ENCODE peak calls at places on chromosomes 13 and 19, in four cellular contexts. W is thoracic aorta, E is colonic mucosa, C is left lung. U is an unnamed sample.

GRCh38 chr19:54017266-54017665 is 25.8 kb downstream of the CACNG6 start:
- DNase-seq in W (no peak), E (no peak), C (no peak), U (no peak)

GRCh38 chr19:41689993-41690800 is 2.1 kb upstream of the CEACAM7 start:
- DNase-seq in W (no peak), E (peak; percentile 15), C (no peak), U (no peak)

GRCh38 chr13:71499235-71499634 is 367.8 kb downstream of the DACH1 start:
- DNase-seq in W (no peak), E (no peak), C (no peak), U (no peak)

GRCh38 chr13:78660130-78660857 is 1.3 kb upstream of the OBI1 start:
- DNase-seq in W (no peak), E (no peak), C (no peak), U (no peak)

GRCh38 chr19:41427647-41428480 is 690 bp upstream of the B3GNT8 start:
- DNase-seq in W (no peak), E (peak; percentile 54), C (peak; percentile 70), U (no peak)

GRCh38 chr13:49540552-49540951 is 44.8 kb downstream of the PHF11 start:
- DNase-seq in W (no peak), E (no peak), C (no peak), U (no peak)

GRCh38 chr13:39373108-39373507 is 229.9 kb downstream of the LHFPL6 start:
- DNase-seq in W (no peak), E (no peak), C (no peak), U (no peak)

GRCh38 chr19:23116802-23117571 is at the start of gene ZNF730:
- DNase-seq in W (no peak), E (peak; percentile 53), C (peak; percentile 43), U (peak; percentile 39)

GRCh38 chr13:107900775-107901174 is 314.6 kb downstream of the LIG4 start:
- DNase-seq in W (no peak), E (no peak), C (no peak), U (no peak)

DNA sequence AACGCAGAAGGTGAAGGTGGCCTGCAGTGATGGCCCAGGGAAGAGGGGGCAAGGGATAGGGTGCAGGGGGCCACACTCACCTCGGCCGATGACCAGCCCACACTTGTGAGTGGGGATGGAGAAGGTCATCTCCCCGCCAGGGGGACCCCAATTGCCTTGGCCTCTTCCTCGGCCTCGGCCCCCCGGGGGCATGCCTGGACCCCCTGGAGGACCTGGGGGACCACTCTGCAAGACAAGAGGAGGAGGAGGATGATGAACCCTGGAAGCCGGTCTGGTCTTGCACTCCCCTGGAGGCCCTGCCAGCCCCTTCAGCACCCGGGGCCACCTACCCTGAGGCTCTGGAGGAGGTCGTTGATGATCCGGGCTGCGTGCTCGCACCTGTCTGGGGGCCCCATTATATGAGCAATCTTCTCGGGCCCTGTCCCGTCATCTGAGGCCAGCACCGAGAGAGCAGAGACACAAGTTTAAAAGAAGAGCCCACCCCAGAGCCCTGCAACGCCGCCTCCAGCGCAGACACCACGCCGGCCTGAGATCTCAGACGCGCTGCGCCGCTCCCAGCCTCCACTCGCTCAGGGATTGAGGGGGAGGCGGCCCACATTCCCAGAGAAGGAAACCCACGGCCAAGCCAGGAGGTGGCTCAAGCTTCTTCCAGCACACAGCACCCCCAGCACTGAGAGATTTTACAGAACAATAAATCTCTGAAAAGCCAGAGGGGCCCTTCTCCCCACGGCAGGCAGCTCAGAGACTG is 7.8 kb downstream of the KHSRP start:
- DNase-seq in W (no peak), E (no peak), C (no peak), U (no peak)
- H3K27ac ChIP-seq in W (no peak overlapping the region), E (no peak overlapping the region), C (no peak overlapping the region), U (no peak overlapping the region)

DNA sequence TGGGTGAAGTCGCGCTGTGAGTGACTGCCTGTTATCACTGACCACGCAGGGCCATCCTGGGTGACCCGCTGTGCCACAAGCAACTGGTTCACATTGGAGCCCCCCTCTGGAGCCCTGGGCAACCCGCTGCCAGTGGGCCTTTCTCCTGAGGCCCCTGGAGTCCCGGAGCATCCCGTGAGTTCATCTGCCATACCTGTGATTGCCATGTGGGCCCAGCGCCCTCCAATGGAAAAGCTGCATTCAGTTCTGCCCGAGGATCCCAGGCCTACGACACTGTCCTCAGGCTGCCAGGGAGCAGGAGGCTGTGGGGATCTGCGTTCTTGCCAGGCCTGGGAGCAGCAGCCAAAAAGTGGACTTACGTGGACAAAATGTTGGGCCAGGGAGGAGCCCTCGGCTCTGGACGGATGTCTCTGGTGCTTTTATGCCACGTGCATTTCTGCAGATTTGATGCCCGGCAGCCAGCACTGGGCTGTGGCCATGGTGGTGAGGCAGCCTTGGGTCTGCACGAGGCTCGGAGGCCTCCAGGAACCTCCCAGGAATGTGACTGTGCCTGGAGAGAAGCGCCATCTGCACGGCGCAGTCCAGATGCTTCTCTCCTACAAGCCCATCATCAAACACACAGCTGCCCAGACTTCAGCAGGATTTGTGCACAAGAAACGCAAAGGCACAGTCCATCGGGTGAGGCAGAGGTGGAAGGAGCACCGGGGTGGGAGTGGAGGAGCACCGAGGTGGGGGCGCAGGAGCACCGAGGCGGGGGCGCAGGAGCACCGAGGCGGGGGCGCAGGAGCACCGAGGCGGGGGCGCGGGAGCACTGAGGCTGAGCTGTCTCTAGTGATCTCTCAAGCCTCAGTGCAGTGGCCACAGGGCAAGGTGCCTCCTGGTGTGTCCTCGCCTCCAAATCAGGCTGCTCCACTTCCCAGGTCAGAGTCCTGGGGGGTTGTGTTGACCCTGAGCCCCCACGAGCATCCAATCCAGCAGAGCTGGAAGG is 44.0 kb downstream of the C13orf46 start:
- DNase-seq in W (peak; percentile 2), E (no peak), C (no peak), U (peak; percentile 62)
- TF ChIP-seq CTCF in W (no peak), E (no peak), C (no peak), U (peak; percentile 16)

GRCh38 chr19:34314437-34315313 is 50.3 kb upstream of the GPI start:
- DNase-seq in W (no peak), E (no peak), C (no peak), U (no peak)
- H3K4me1 ChIP-seq in W (peaks cover 24% of the 10 kb centered on the region), E (peaks cover 12% of the 10 kb centered on the region), C (peaks cover under 1% of the 10 kb centered on the region), U (peaks cover 38% of the 10 kb centered on the region)

GRCh38 chr19:45346449-45346848 is 5.9 kb downstream of the KLC3 start:
- DNase-seq in W (no peak), E (no peak), C (no peak), U (no peak)
- H3K27ac ChIP-seq in W (no peak overlapping the region), E (no peak overlapping the region), C (no peak overlapping the region), U (no peak overlapping the region)

GRCh38 chr19:34325181-34325580 is 39.8 kb upstream of the GPI start:
- DNase-seq in W (no peak), E (no peak), C (no peak), U (no peak)

GRCh38 chr19:34328982-34329381 is 36.0 kb upstream of the GPI start:
- DNase-seq in W (no peak), E (no peak), C (no peak), U (no peak)

GRCh38 chr19:34325961-34326360 is 39.0 kb upstream of the GPI start:
- DNase-seq in W (no peak), E (no peak), C (no peak), U (no peak)

GRCh38 chr19:34330116-34330515 is 34.9 kb upstream of the GPI start:
- DNase-seq in W (no peak), E (no peak), C (no peak), U (no peak)

GRCh38 chr19:34327851-34328250 is 37.1 kb upstream of the GPI start:
- DNase-seq in W (no peak), E (no peak), C (no peak), U (no peak)
- TF ChIP-seq CTCF in W (no peak), E (no peak), C (no peak), U (no peak)

GRCh38 chr13:94014461-94014860 is 465.0 kb downstream of the DCT start:
- DNase-seq in W (no peak), E (no peak), C (no peak), U (no peak)
- H3K4me1 ChIP-seq in W (peaks cover 13% of the 10 kb centered on the region), E (no peaks in the 10 kb centered on the region), C (no peaks in the 10 kb centered on the region), U (peaks cover 10% of the 10 kb centered on the region)

DNA sequence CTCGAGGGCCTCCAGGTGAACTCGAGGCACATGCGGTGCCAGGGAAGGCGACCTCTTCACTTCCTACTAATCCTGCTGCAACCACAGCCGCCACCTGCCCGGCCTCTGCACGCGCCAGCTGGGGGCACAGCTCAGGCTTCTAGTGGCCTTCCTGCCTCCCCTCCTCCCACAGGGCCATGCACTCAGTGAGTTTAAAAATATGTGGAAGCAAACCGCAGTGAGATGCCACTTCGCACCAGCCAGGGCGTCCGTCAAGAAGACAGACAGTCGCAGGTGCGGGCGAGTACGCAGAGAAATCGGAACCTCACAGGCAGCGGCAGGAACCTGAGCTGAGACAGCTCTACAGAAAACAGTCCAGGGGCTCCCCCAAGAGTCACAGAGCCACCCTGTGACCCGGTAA is 10.4 kb downstream of the LMNB2 start:
- DNase-seq in W (no peak), E (no peak), C (no peak), U (no peak)
- H3K27ac ChIP-seq in W (no peak overlapping the region), E (no peak overlapping the region), C (no peak overlapping the region), U (no peak overlapping the region)

GRCh38 chr19:1249298-1249989 is 1.1 kb downstream of the MIDN start:
- DNase-seq in W (peak; percentile 79), E (peak; percentile 93), C (peak; percentile 93), U (no peak)

GRCh38 chr19:1247747-1248453 is 483 bp upstream of the MIDN start:
- DNase-seq in W (no peak), E (peak; percentile 83), C (peak; percentile 79), U (no peak)

GRCh38 chr19:1249990-1250298 is 1.6 kb downstream of the MIDN start:
- DNase-seq in W (no peak), E (no peak), C (no peak), U (no peak)

GRCh38 chr19:1250374-1251232 is 2.2 kb downstream of the MIDN start:
- DNase-seq in W (no peak), E (peak; percentile 65), C (peak; percentile 60), U (no peak)

GRCh38 chr19:1248454-1249297 is at the start of gene MIDN:
- DNase-seq in W (no peak), E (peak; percentile 88), C (peak; percentile 87), U (no peak)
- TF ChIP-seq CTCF in W (peak; percentile 82), E (peak; percentile 59), C (peak; percentile 79), U (peak; percentile 83)

GRCh38 chr13:44762946-44763345 is 186.8 kb upstream of the TSC22D1 start:
- DNase-seq in W (no peak), E (no peak), C (no peak), U (no peak)
- H3K4me1 ChIP-seq in W (no peaks in the 10 kb centered on the region), E (peaks cover 30% of the 10 kb centered on the region), C (no peaks in the 10 kb centered on the region), U (peaks cover 25% of the 10 kb centered on the region)

U was measured in RWPE2.